ENCODE peak calls at places on chromosomes 3 and 15, in five cellular contexts. One of them, this sample, is unnamed.

GRCh38 chr15:95208988-95209387 is 977.6 kb downstream of the MCTP2 start:
- DNase-seq in K562: no peak
- DNase-seq in fibroblast of lung: peak; percentile 2
- DNase-seq in GM23338: no peak
- DNase-seq in hepatocyte: no peak
- DNase-seq in this sample: peak; percentile 43

GRCh38 chr3:79497447-79498111 is 270.2 kb downstream of the ROBO1 start:
- DNase-seq in K562: peak; percentile 8
- DNase-seq in fibroblast of lung: peak; percentile 50
- DNase-seq in GM23338: peak; percentile 38
- DNase-seq in hepatocyte: no peak
- DNase-seq in this sample: no peak

GRCh38 chr3:125002414-125002811 is 53.4 kb downstream of the HEG1 start:
- DNase-seq in K562: no peak
- DNase-seq in fibroblast of lung: no peak
- DNase-seq in GM23338: no peak
- DNase-seq in hepatocyte: no peak
- DNase-seq in this sample: no peak

GRCh38 chr3:131503328-131503650 is 518 bp upstream of the MRPL3 start:
- DNase-seq in K562: peak; percentile 1
- DNase-seq in fibroblast of lung: no peak
- DNase-seq in GM23338: peak; percentile 3
- DNase-seq in hepatocyte: no peak
- DNase-seq in this sample: no peak

GRCh38 chr15:61702224-61703120 is 357.8 kb downstream of the VPS13C start:
- DNase-seq in K562: no peak
- DNase-seq in fibroblast of lung: peak; percentile 23
- DNase-seq in GM23338: peak; percentile 62
- DNase-seq in hepatocyte: no peak
- DNase-seq in this sample: no peak

GRCh38 chr3:124787490-124788195 is 57.4 kb downstream of the UMPS start:
- DNase-seq in K562: no peak
- DNase-seq in fibroblast of lung: peak; percentile 39
- DNase-seq in GM23338: no peak
- DNase-seq in hepatocyte: no peak
- DNase-seq in this sample: no peak

GRCh38 chr3:112773864-112774263 is 72.8 kb downstream of the CD200R1L start:
- DNase-seq in K562: no peak
- DNase-seq in fibroblast of lung: no peak
- DNase-seq in GM23338: no peak
- DNase-seq in hepatocyte: no peak
- DNase-seq in this sample: peak; percentile 97

GRCh38 chr3:71227344-71227743 is 356.2 kb downstream of the FOXP1 start:
- DNase-seq in K562: peak; percentile 65
- DNase-seq in fibroblast of lung: no peak
- DNase-seq in GM23338: no peak
- DNase-seq in hepatocyte: no peak
- DNase-seq in this sample: no peak

GRCh38 chr3:22627993-22628499 is 575.1 kb upstream of the UBE2E2 start:
- DNase-seq in K562: no peak
- DNase-seq in fibroblast of lung: no peak
- DNase-seq in GM23338: no peak
- DNase-seq in hepatocyte: no peak
- DNase-seq in this sample: no peak

GRCh38 chr3:106299300-106300098 is 430.7 kb upstream of the CBLB start:
- DNase-seq in K562: no peak
- DNase-seq in fibroblast of lung: peak; percentile 74
- DNase-seq in GM23338: no peak
- DNase-seq in hepatocyte: no peak
- DNase-seq in this sample: peak; percentile 12

GRCh38 chr15:95929232-95929846 is 401.2 kb upstream of the NR2F2 start:
- DNase-seq in K562: peak; percentile 96
- DNase-seq in fibroblast of lung: peak; percentile 45
- DNase-seq in GM23338: no peak
- DNase-seq in hepatocyte: no peak
- DNase-seq in this sample: peak; percentile 26

GRCh38 chr15:69766156-69766555 is 313.5 kb downstream of the RPLP1 start:
- DNase-seq in K562: no peak
- DNase-seq in fibroblast of lung: no peak
- DNase-seq in GM23338: no peak
- DNase-seq in hepatocyte: no peak
- DNase-seq in this sample: peak; percentile 30

GRCh38 chr3:105868450-105868744 is 415 bp downstream of the CBLB start:
- DNase-seq in K562: peak; percentile 37
- DNase-seq in fibroblast of lung: peak; percentile 46
- DNase-seq in GM23338: peak; percentile 71
- DNase-seq in hepatocyte: peak; percentile 78
- DNase-seq in this sample: no peak

GRCh38 chr3:50226888-50227389 is 9.1 kb upstream of the GNAI2 start:
- DNase-seq in K562: peak; percentile 37
- DNase-seq in fibroblast of lung: peak; percentile 47
- DNase-seq in GM23338: no peak
- DNase-seq in hepatocyte: no peak
- DNase-seq in this sample: peak; percentile 44

GRCh38 chr15:43215961-43216360 is 4.9 kb downstream of the EPB42 start:
- DNase-seq in K562: no peak
- DNase-seq in fibroblast of lung: no peak
- DNase-seq in GM23338: no peak
- DNase-seq in hepatocyte: no peak
- DNase-seq in this sample: peak; percentile 81

GRCh38 chr15:77022646-77023575 is 28.0 kb downstream of the PSTPIP1 start:
- DNase-seq in K562: no peak
- DNase-seq in fibroblast of lung: no peak
- DNase-seq in GM23338: no peak
- DNase-seq in hepatocyte: no peak
- DNase-seq in this sample: no peak

GRCh38 chr3:126181398-126181725 is 976 bp upstream of the ALDH1L1 start:
- DNase-seq in K562: no peak
- DNase-seq in fibroblast of lung: no peak
- DNase-seq in GM23338: peak; percentile 45
- DNase-seq in hepatocyte: no peak
- DNase-seq in this sample: no peak

GRCh38 chr15:52220896-52221660 is 29.9 kb upstream of the GNB5 start:
- DNase-seq in K562: no peak
- DNase-seq in fibroblast of lung: no peak
- DNase-seq in GM23338: no peak
- DNase-seq in hepatocyte: no peak
- DNase-seq in this sample: no peak

GRCh38 chr3:149555941-149556340 is 81.4 kb downstream of the TM4SF4 start:
- DNase-seq in K562: no peak
- DNase-seq in fibroblast of lung: peak; percentile 41
- DNase-seq in GM23338: no peak
- DNase-seq in hepatocyte: no peak
- DNase-seq in this sample: no peak

GRCh38 chr3:171286580-171287249 is 173.5 kb downstream of the TNIK start:
- DNase-seq in K562: no peak
- DNase-seq in fibroblast of lung: peak; percentile 78
- DNase-seq in GM23338: no peak
- DNase-seq in hepatocyte: peak; percentile 23
- DNase-seq in this sample: peak; percentile 87

GRCh38 chr15:70504305-70504951 is 258.9 kb downstream of the UACA start:
- DNase-seq in K562: no peak
- DNase-seq in fibroblast of lung: peak; percentile 63
- DNase-seq in GM23338: no peak
- DNase-seq in hepatocyte: no peak
- DNase-seq in this sample: peak; percentile 67

GRCh38 chr3:104628185-104628789 is 738.4 kb upstream of the ALCAM start:
- DNase-seq in K562: peak; percentile 1
- DNase-seq in fibroblast of lung: peak; percentile 77
- DNase-seq in GM23338: peak; percentile 80
- DNase-seq in hepatocyte: peak; percentile 74
- DNase-seq in this sample: peak; percentile 55

GRCh38 chr3:105828703-105829102 is 40.1 kb downstream of the CBLB start:
- DNase-seq in K562: no peak
- DNase-seq in fibroblast of lung: no peak
- DNase-seq in GM23338: no peak
- DNase-seq in hepatocyte: no peak
- DNase-seq in this sample: no peak

GRCh38 chr15:85485956-85486567 is 105.7 kb downstream of the AKAP13 start:
- DNase-seq in K562: peak; percentile 74
- DNase-seq in fibroblast of lung: peak; percentile 82
- DNase-seq in GM23338: peak; percentile 82
- DNase-seq in hepatocyte: peak; percentile 86
- DNase-seq in this sample: peak; percentile 79

GRCh38 chr3:147616998-147617619 is 207.9 kb downstream of the ZIC1 start:
- DNase-seq in K562: peak; percentile 1
- DNase-seq in fibroblast of lung: peak; percentile 56
- DNase-seq in GM23338: peak; percentile 77
- DNase-seq in hepatocyte: peak; percentile 24
- DNase-seq in this sample: no peak

GRCh38 chr15:67786646-67787045 is 38.7 kb upstream of the SKOR1 start:
- DNase-seq in K562: no peak
- DNase-seq in fibroblast of lung: no peak
- DNase-seq in GM23338: no peak
- DNase-seq in hepatocyte: no peak
- DNase-seq in this sample: no peak

GRCh38 chr15:35170216-35170615 is 85.1 kb upstream of the NANOGP8 start:
- DNase-seq in K562: peak; percentile 32
- DNase-seq in fibroblast of lung: peak; percentile 29
- DNase-seq in GM23338: no peak
- DNase-seq in hepatocyte: no peak
- DNase-seq in this sample: no peak

GRCh38 chr15:67808821-67809220 is 16.5 kb upstream of the SKOR1 start:
- DNase-seq in K562: no peak
- DNase-seq in fibroblast of lung: no peak
- DNase-seq in GM23338: no peak
- DNase-seq in hepatocyte: no peak
- DNase-seq in this sample: no peak

DNA sequence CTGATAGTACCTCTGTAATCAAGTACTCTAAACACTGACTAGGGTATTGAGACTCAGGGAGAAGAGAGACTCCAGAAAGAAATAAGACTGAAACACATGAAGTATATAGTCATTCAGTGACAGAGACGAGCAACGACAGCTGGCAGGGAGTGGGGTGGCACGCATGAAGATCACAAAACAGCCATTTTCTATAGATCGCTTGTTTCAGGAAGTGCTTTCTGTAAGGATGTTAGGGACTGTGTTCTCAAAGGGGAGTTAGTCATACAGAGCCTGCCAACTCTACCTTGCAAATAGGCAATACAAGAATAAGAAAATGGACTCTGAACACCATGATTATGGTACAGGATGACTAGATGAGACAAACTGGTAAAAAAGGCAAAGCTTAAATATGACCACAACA is 139.5 kb downstream of the TBL1XR1 start:
- DNase-seq in K562: no peak
- DNase-seq in fibroblast of lung: no peak
- DNase-seq in GM23338: no peak
- DNase-seq in hepatocyte: no peak
- DNase-seq in this sample: no peak
- H3K79me2 ChIP-seq in K562: peaks cover 81% of the 10 kb centered on the region
- H3K79me2 ChIP-seq in fibroblast of lung: peaks cover 17% of the 10 kb centered on the region
- H3K79me2 ChIP-seq in GM23338: peaks cover 90% of the 10 kb centered on the region
- H3K79me2 ChIP-seq in hepatocyte: peaks cover 97% of the 10 kb centered on the region
- H3K79me2 ChIP-seq in this sample: peaks cover 78% of the 10 kb centered on the region

GRCh38 chr15:88803920-88804247 is 648 bp downstream of the ACAN start:
- DNase-seq in K562: no peak
- DNase-seq in fibroblast of lung: no peak
- DNase-seq in GM23338: peak; percentile 70
- DNase-seq in hepatocyte: no peak
- DNase-seq in this sample: no peak
- TF ChIP-seq EZH2 in K562: no peak
- TF ChIP-seq EZH2 in fibroblast of lung: no peak
- TF ChIP-seq EZH2 in GM23338: peak; percentile 9
- TF ChIP-seq EZH2 in hepatocyte: peak; percentile 51
- TF ChIP-seq EZH2 in this sample: peak; percentile 83

GRCh38 chr3:55596212-55596611 is 109.1 kb upstream of the WNT5A start:
- DNase-seq in K562: no peak
- DNase-seq in fibroblast of lung: no peak
- DNase-seq in GM23338: no peak
- DNase-seq in hepatocyte: no peak
- DNase-seq in this sample: no peak

GRCh38 chr3:55588120-55588765 is 101.1 kb upstream of the WNT5A start:
- DNase-seq in K562: no peak
- DNase-seq in fibroblast of lung: no peak
- DNase-seq in GM23338: peak; percentile 28
- DNase-seq in hepatocyte: no peak
- DNase-seq in this sample: no peak

GRCh38 chr3:55592572-55592971 is 105.5 kb upstream of the WNT5A start:
- DNase-seq in K562: no peak
- DNase-seq in fibroblast of lung: no peak
- DNase-seq in GM23338: no peak
- DNase-seq in hepatocyte: no peak
- DNase-seq in this sample: peak; percentile 9

GRCh38 chr3:55595420-55595819 is 108.3 kb upstream of the WNT5A start:
- DNase-seq in K562: no peak
- DNase-seq in fibroblast of lung: no peak
- DNase-seq in GM23338: no peak
- DNase-seq in hepatocyte: peak; percentile 25
- DNase-seq in this sample: no peak

GRCh38 chr3:55591893-55592292 is 104.8 kb upstream of the WNT5A start:
- DNase-seq in K562: no peak
- DNase-seq in fibroblast of lung: no peak
- DNase-seq in GM23338: no peak
- DNase-seq in hepatocyte: no peak
- DNase-seq in this sample: no peak
- H3K4me1 ChIP-seq in K562: no peaks in the 10 kb centered on the region
- H3K4me1 ChIP-seq in fibroblast of lung: no peaks in the 10 kb centered on the region
- H3K4me1 ChIP-seq in GM23338: peaks cover 43% of the 10 kb centered on the region
- H3K4me1 ChIP-seq in hepatocyte: peaks cover 5% of the 10 kb centered on the region
- H3K4me1 ChIP-seq in this sample: no peaks in the 10 kb centered on the region

DNA sequence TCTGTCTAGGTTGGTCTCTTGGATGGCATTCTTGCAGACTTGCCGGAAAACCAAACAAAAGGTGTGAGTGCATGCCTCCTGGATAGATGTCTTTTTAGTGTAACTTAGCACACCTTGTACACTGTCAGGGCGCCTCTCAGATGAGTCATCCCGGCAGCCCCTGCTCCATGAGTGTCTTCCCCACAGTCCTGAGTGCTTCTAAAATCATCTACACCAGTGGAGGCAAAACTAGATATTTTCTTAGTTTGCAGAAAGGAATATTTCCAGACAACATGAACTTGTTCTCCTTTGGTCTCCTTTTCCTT is 98.0 kb downstream of the IGF1R start:
- DNase-seq in K562: no peak
- DNase-seq in fibroblast of lung: no peak
- DNase-seq in GM23338: no peak
- DNase-seq in hepatocyte: peak; percentile 25
- DNase-seq in this sample: no peak
- H3K79me2 ChIP-seq in K562: no peaks in the 10 kb centered on the region
- H3K79me2 ChIP-seq in fibroblast of lung: peaks cover 22% of the 10 kb centered on the region
- H3K79me2 ChIP-seq in GM23338: peaks cover 100% of the 10 kb centered on the region
- H3K79me2 ChIP-seq in hepatocyte: peaks cover 100% of the 10 kb centered on the region
- H3K79me2 ChIP-seq in this sample: peaks cover 95% of the 10 kb centered on the region

GRCh38 chr3:57135964-57136363 is 29.2 kb downstream of the IL17RD start:
- DNase-seq in K562: no peak
- DNase-seq in fibroblast of lung: no peak
- DNase-seq in GM23338: no peak
- DNase-seq in hepatocyte: no peak
- DNase-seq in this sample: no peak
- TF ChIP-seq EZH2 in K562: no peak
- TF ChIP-seq EZH2 in fibroblast of lung: no peak
- TF ChIP-seq EZH2 in GM23338: no peak
- TF ChIP-seq EZH2 in hepatocyte: no peak
- TF ChIP-seq EZH2 in this sample: no peak

DNA sequence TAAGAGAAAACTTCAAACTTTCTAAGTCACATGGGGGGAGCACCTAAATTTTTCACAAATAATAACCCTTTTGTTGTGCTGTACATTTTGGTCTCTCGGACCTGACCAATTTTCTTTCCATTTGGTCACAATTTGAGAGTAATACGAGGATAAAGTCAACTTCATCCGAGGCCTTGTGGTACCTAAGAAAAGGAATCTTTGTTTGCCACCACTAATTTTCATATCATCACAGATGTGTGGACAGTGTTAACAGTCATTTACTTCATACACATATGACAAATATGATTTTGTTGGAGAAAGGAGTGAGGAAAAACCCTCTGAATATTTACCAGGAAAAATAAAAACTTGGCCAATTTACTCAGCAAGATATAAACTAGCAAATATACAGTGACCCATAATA is 40.8 kb downstream of the VGLL4 start:
- DNase-seq in K562: no peak
- DNase-seq in fibroblast of lung: no peak
- DNase-seq in GM23338: no peak
- DNase-seq in hepatocyte: no peak
- DNase-seq in this sample: no peak
- H3K4me1 ChIP-seq in K562: peaks cover 8% of the 10 kb centered on the region
- H3K4me1 ChIP-seq in fibroblast of lung: peaks cover 37% of the 10 kb centered on the region
- H3K4me1 ChIP-seq in GM23338: peaks cover 51% of the 10 kb centered on the region
- H3K4me1 ChIP-seq in hepatocyte: peaks cover 43% of the 10 kb centered on the region
- H3K4me1 ChIP-seq in this sample: peaks cover 33% of the 10 kb centered on the region

This sample was measured in mammary epithelial cell.